ENCODE peak calls at places on chromosomes 5 and 9, in eight cellular contexts. One of them, this sample, is unnamed.

GRCh38 chr5:137737349-137738256 is 1.7 kb upstream of the KLHL3 start:
- DNase-seq in posterior cingulate gyrus: no peak
- DNase-seq in activated CD4-positive, alpha-beta T cell treated with anti-CD3 and anti-CD28 coated beads, Interleukin-2, amount 50 U/mL, for 1 hour: peak; percentile 5
- DNase-seq in NCI-H1417: no peak
- DNase-seq in OCI-LY7: no peak
- DNase-seq in left ventricle myocardium inferior: peak; percentile 28
- DNase-seq in activated T-helper 1 cell treated with anti-CD3 and anti-CD28 coated beads, Interleukin-2, amount 50 U/mL, for 16 hours: no peak
- DNase-seq in HT1080: peak; percentile 77
- DNase-seq in this sample: peak; percentile 92

GRCh38 chr9:73348485-73348884 is 196.8 kb downstream of the ANXA1 start:
- DNase-seq in HT1080: no peak
- DNase-seq in left ventricle myocardium inferior: no peak
- DNase-seq in activated T-helper 1 cell treated with anti-CD3 and anti-CD28 coated beads, Interleukin-2, amount 50 U/mL, for 16 hours: no peak
- DNase-seq in OCI-LY7: no peak
- DNase-seq in activated CD4-positive, alpha-beta T cell treated with anti-CD3 and anti-CD28 coated beads, Interleukin-2, amount 50 U/mL, for 1 hour: no peak
- DNase-seq in posterior cingulate gyrus: no peak
- DNase-seq in NCI-H1417: no peak
- DNase-seq in this sample: peak; percentile 13

GRCh38 chr9:107830479-107830878 is 340.9 kb upstream of the KLF4 start:
- DNase-seq in posterior cingulate gyrus: no peak
- DNase-seq in HT1080: no peak
- DNase-seq in OCI-LY7: no peak
- DNase-seq in activated T-helper 1 cell treated with anti-CD3 and anti-CD28 coated beads, Interleukin-2, amount 50 U/mL, for 16 hours: no peak
- DNase-seq in left ventricle myocardium inferior: no peak
- DNase-seq in activated CD4-positive, alpha-beta T cell treated with anti-CD3 and anti-CD28 coated beads, Interleukin-2, amount 50 U/mL, for 1 hour: no peak
- DNase-seq in NCI-H1417: no peak
- DNase-seq in this sample: no peak

GRCh38 chr9:19699757-19700156 is 89.1 kb downstream of the SLC24A2 start:
- DNase-seq in activated CD4-positive, alpha-beta T cell treated with anti-CD3 and anti-CD28 coated beads, Interleukin-2, amount 50 U/mL, for 1 hour: no peak
- DNase-seq in NCI-H1417: no peak
- DNase-seq in posterior cingulate gyrus: no peak
- DNase-seq in HT1080: no peak
- DNase-seq in activated T-helper 1 cell treated with anti-CD3 and anti-CD28 coated beads, Interleukin-2, amount 50 U/mL, for 16 hours: no peak
- DNase-seq in left ventricle myocardium inferior: no peak
- DNase-seq in OCI-LY7: no peak
- DNase-seq in this sample: peak; percentile 6

GRCh38 chr5:116883875-116884274 is 309.3 kb upstream of the SEMA6A start:
- DNase-seq in OCI-LY7: no peak
- DNase-seq in left ventricle myocardium inferior: no peak
- DNase-seq in NCI-H1417: no peak
- DNase-seq in activated CD4-positive, alpha-beta T cell treated with anti-CD3 and anti-CD28 coated beads, Interleukin-2, amount 50 U/mL, for 1 hour: no peak
- DNase-seq in posterior cingulate gyrus: no peak
- DNase-seq in HT1080: no peak
- DNase-seq in activated T-helper 1 cell treated with anti-CD3 and anti-CD28 coated beads, Interleukin-2, amount 50 U/mL, for 16 hours: no peak
- DNase-seq in this sample: no peak

GRCh38 chr5:108818613-108819272 is 71.0 kb downstream of the FER start:
- DNase-seq in OCI-LY7: no peak
- DNase-seq in NCI-H1417: no peak
- DNase-seq in left ventricle myocardium inferior: no peak
- DNase-seq in posterior cingulate gyrus: no peak
- DNase-seq in activated CD4-positive, alpha-beta T cell treated with anti-CD3 and anti-CD28 coated beads, Interleukin-2, amount 50 U/mL, for 1 hour: no peak
- DNase-seq in activated T-helper 1 cell treated with anti-CD3 and anti-CD28 coated beads, Interleukin-2, amount 50 U/mL, for 16 hours: no peak
- DNase-seq in HT1080: peak; percentile 55
- DNase-seq in this sample: peak; percentile 78

GRCh38 chr9:109454041-109454440 is 44.1 kb downstream of the PTPN3 start:
- DNase-seq in left ventricle myocardium inferior: no peak
- DNase-seq in posterior cingulate gyrus: no peak
- DNase-seq in activated CD4-positive, alpha-beta T cell treated with anti-CD3 and anti-CD28 coated beads, Interleukin-2, amount 50 U/mL, for 1 hour: no peak
- DNase-seq in OCI-LY7: no peak
- DNase-seq in HT1080: no peak
- DNase-seq in NCI-H1417: no peak
- DNase-seq in activated T-helper 1 cell treated with anti-CD3 and anti-CD28 coated beads, Interleukin-2, amount 50 U/mL, for 16 hours: no peak
- DNase-seq in this sample: no peak

GRCh38 chr5:132459031-132459982 is 31.3 kb downstream of the IRF1 start:
- DNase-seq in activated CD4-positive, alpha-beta T cell treated with anti-CD3 and anti-CD28 coated beads, Interleukin-2, amount 50 U/mL, for 1 hour: no peak
- DNase-seq in NCI-H1417: no peak
- DNase-seq in OCI-LY7: no peak
- DNase-seq in HT1080: peak; percentile 88
- DNase-seq in activated T-helper 1 cell treated with anti-CD3 and anti-CD28 coated beads, Interleukin-2, amount 50 U/mL, for 16 hours: no peak
- DNase-seq in left ventricle myocardium inferior: no peak
- DNase-seq in posterior cingulate gyrus: no peak
- DNase-seq in this sample: no peak